ENCODE peak calls at places on chromosomes 6 and 20, in seven cellular contexts. M is stimulated activated CD8-positive, alpha-beta memory T cell treated with anti-CD3 and anti-CD28 coated beads, Interleukin-7, amount 100 ng/mL, for 24 hours; E is heart right ventricle; B is COR-L47; P is NCI-H524 treated with DMSO at 0.1 percent for 48 hours; T is Right ventricle myocardium superior; I is head of caudate nucleus. C is an unnamed sample.

GRCh38 chr20:25195962-25196700 is 619 bp downstream of the ENTPD6 start:
- DNase-seq in M (peak), E (peak), B (peak), P (no peak), T (peak), I (peak), C (no peak)

GRCh38 chr6:30075094-30075986 is at the start of gene RNF39:
- DNase-seq in M (no peak), E (no peak), B (no peak), P (no peak), T (no peak), I (no peak), C (no peak)

GRCh38 chr20:36606171-36607116 is 865 bp downstream of the RAB5IF start:
- DNase-seq in M (no peak), E (no peak), B (no peak), P (no peak), T (no peak), I (no peak), C (peak)

GRCh38 chr6:25405442-25405841 is 126.3 kb downstream of the CARMIL1 start:
- DNase-seq in M (no peak), E (no peak), B (no peak), P (no peak), T (no peak), I (no peak), C (no peak)

GRCh38 chr6:43851204-43851855 is 81.3 kb downstream of the VEGFA start:
- DNase-seq in M (no peak), E (no peak), B (no peak), P (no peak), T (no peak), I (no peak), C (no peak)

GRCh38 chr6:28160233-28160632 is 18.6 kb downstream of the ZKSCAN8 start:
- DNase-seq in M (no peak), E (no peak), B (no peak), P (no peak), T (no peak), I (no peak), C (no peak)

GRCh38 chr20:57287007-57287810 is 20.8 kb upstream of the BMP7 start:
- DNase-seq in M (no peak), E (no peak), B (no peak), P (no peak), T (no peak), I (no peak), C (no peak)

GRCh38 chr6:139533166-139533565 is 158.7 kb upstream of the CITED2 start:
- DNase-seq in M (no peak), E (no peak), B (no peak), P (no peak), T (no peak), I (no peak), C (no peak)

GRCh38 chr6:138109042-138109997 is 2.1 kb upstream of the PERP start:
- DNase-seq in M (peak), E (peak), B (peak), P (peak), T (peak), I (peak), C (peak)

GRCh38 chr6:6927437-6928361 is 180.1 kb upstream of the RREB1 start:
- DNase-seq in M (no peak), E (peak), B (no peak), P (peak), T (peak), I (no peak), C (no peak)

GRCh38 chr6:136403166-136403980 is 113.7 kb upstream of the BCLAF1 start:
- DNase-seq in M (no peak), E (no peak), B (no peak), P (no peak), T (no peak), I (no peak), C (peak)

GRCh38 chr20:19252670-19253120 is 40.3 kb downstream of the SLC24A3 start:
- DNase-seq in M (no peak), E (no peak), B (no peak), P (no peak), T (peak), I (no peak), C (no peak)

GRCh38 chr6:161536141-161536735 is 262.4 kb upstream of the AGPAT4 start:
- DNase-seq in M (no peak), E (no peak), B (no peak), P (no peak), T (no peak), I (no peak), C (no peak)

GRCh38 chr6:7821426-7821825 is 89.2 kb downstream of the TXNDC5 start:
- DNase-seq in M (no peak), E (no peak), B (no peak), P (no peak), T (no peak), I (no peak), C (no peak)

GRCh38 chr6:168616807-168617756 is 176.1 kb downstream of the SMOC2 start:
- DNase-seq in M (no peak), E (no peak), B (peak), P (no peak), T (peak), I (peak), C (no peak)

GRCh38 chr6:88520020-88520338 is 353.8 kb upstream of the CNR1 start:
- DNase-seq in M (no peak), E (no peak), B (no peak), P (peak), T (no peak), I (no peak), C (no peak)

GRCh38 chr6:77424761-77425160 is 38.5 kb downstream of the HTR1B start:
- DNase-seq in M (no peak), E (no peak), B (no peak), P (no peak), T (no peak), I (no peak), C (no peak)

GRCh38 chr20:47438464-47439381 is 63.0 kb upstream of the NCOA3 start:
- DNase-seq in M (no peak), E (no peak), B (no peak), P (no peak), T (no peak), I (no peak), C (no peak)